ENCODE peak calls at places on chromosomes 16 and 17, in six cellular contexts. One of them, this sample, is unnamed.

GRCh38 chr17:78120971-78121800 is 7.4 kb downstream of the TMC6 start:
- DNase-seq in A549: no peak
- DNase-seq in K562: peak
- DNase-seq in SK-N-SH: no peak
- DNase-seq in HepG2: no peak
- DNase-seq in IMR-90: no peak
- DNase-seq in this sample: no peak

GRCh38 chr16:74896389-74897370 is 88.2 kb downstream of the WDR59 start:
- DNase-seq in IMR-90: peak
- DNase-seq in HepG2: no peak
- DNase-seq in K562: peak
- DNase-seq in SK-N-SH: no peak
- DNase-seq in A549: peak
- DNase-seq in this sample: no peak

GRCh38 chr17:72390675-72391501 is 270.1 kb downstream of the SOX9 start:
- DNase-seq in IMR-90: peak
- DNase-seq in A549: no peak
- DNase-seq in SK-N-SH: no peak
- DNase-seq in K562: no peak
- DNase-seq in HepG2: no peak
- DNase-seq in this sample: no peak

GRCh38 chr16:83901101-83901500 is 2.2 kb downstream of the MLYCD start:
- DNase-seq in SK-N-SH: no peak
- DNase-seq in HepG2: no peak
- DNase-seq in A549: no peak
- DNase-seq in IMR-90: no peak
- DNase-seq in K562: no peak
- DNase-seq in this sample: no peak

GRCh38 chr16:86517652-86518258 is 7.4 kb downstream of the FOXF1 start:
- DNase-seq in K562: peak
- DNase-seq in A549: peak
- DNase-seq in HepG2: peak
- DNase-seq in IMR-90: peak
- DNase-seq in SK-N-SH: peak
- DNase-seq in this sample: no peak

GRCh38 chr16:57703416-57704010 is 8.9 kb downstream of the DRC7 start:
- DNase-seq in A549: no peak
- DNase-seq in IMR-90: no peak
- DNase-seq in SK-N-SH: no peak
- DNase-seq in HepG2: no peak
- DNase-seq in K562: no peak
- DNase-seq in this sample: no peak

GRCh38 chr17:50946891-50947843 is 81.0 kb upstream of the TOB1 start:
- DNase-seq in K562: peak
- DNase-seq in HepG2: no peak
- DNase-seq in SK-N-SH: no peak
- DNase-seq in IMR-90: no peak
- DNase-seq in A549: no peak
- DNase-seq in this sample: no peak

GRCh38 chr16:4392382-4393242 is 21.0 kb downstream of the VASN start:
- DNase-seq in HepG2: no peak
- DNase-seq in IMR-90: peak
- DNase-seq in SK-N-SH: peak
- DNase-seq in A549: no peak
- DNase-seq in K562: no peak
- DNase-seq in this sample: no peak

GRCh38 chr17:68684860-68685493 is 83.8 kb upstream of the FAM20A start:
- DNase-seq in IMR-90: no peak
- DNase-seq in SK-N-SH: no peak
- DNase-seq in A549: no peak
- DNase-seq in K562: no peak
- DNase-seq in HepG2: no peak
- DNase-seq in this sample: no peak

GRCh38 chr16:55221836-55222235 is 102.2 kb upstream of the IRX6 start:
- DNase-seq in SK-N-SH: no peak
- DNase-seq in HepG2: no peak
- DNase-seq in K562: no peak
- DNase-seq in A549: no peak
- DNase-seq in IMR-90: no peak
- DNase-seq in this sample: no peak

GRCh38 chr16:25155553-25156460 is 44.3 kb downstream of the LCMT1 start:
- DNase-seq in A549: no peak
- DNase-seq in IMR-90: peak
- DNase-seq in K562: no peak
- DNase-seq in SK-N-SH: no peak
- DNase-seq in HepG2: no peak
- DNase-seq in this sample: no peak

GRCh38 chr17:42608692-42609181 is 437 bp downstream of the RETREG3 start:
- DNase-seq in SK-N-SH: no peak
- DNase-seq in A549: no peak
- DNase-seq in IMR-90: no peak
- DNase-seq in HepG2: no peak
- DNase-seq in K562: no peak
- DNase-seq in this sample: no peak

GRCh38 chr16:68005786-68006286 is 6.6 kb upstream of the DPEP2 start:
- DNase-seq in HepG2: no peak
- DNase-seq in K562: no peak
- DNase-seq in SK-N-SH: no peak
- DNase-seq in IMR-90: no peak
- DNase-seq in A549: no peak
- DNase-seq in this sample: no peak

GRCh38 chr17:11272191-11272590 is 31.2 kb downstream of the SHISA6 start:
- DNase-seq in IMR-90: no peak
- DNase-seq in K562: no peak
- DNase-seq in HepG2: no peak
- DNase-seq in A549: no peak
- DNase-seq in SK-N-SH: no peak
- DNase-seq in this sample: no peak

GRCh38 chr16:23999663-24000062 is 163.9 kb downstream of the PRKCB start:
- DNase-seq in IMR-90: no peak
- DNase-seq in HepG2: no peak
- DNase-seq in A549: no peak
- DNase-seq in SK-N-SH: no peak
- DNase-seq in K562: no peak
- DNase-seq in this sample: peak

GRCh38 chr16:48330133-48330846 is 54.9 kb downstream of the SIAH1 start:
- DNase-seq in A549: no peak
- DNase-seq in IMR-90: peak
- DNase-seq in HepG2: no peak
- DNase-seq in SK-N-SH: no peak
- DNase-seq in K562: no peak
- DNase-seq in this sample: no peak

GRCh38 chr16:12794486-12795399 is 8.9 kb downstream of the CPPED1 start:
- DNase-seq in A549: no peak
- DNase-seq in HepG2: no peak
- DNase-seq in SK-N-SH: no peak
- DNase-seq in IMR-90: no peak
- DNase-seq in K562: peak
- DNase-seq in this sample: no peak

GRCh38 chr17:50920041-50920410 is 53.9 kb upstream of the TOB1 start:
- DNase-seq in K562: no peak
- DNase-seq in A549: peak
- DNase-seq in HepG2: no peak
- DNase-seq in IMR-90: no peak
- DNase-seq in SK-N-SH: no peak
- DNase-seq in this sample: no peak

GRCh38 chr16:1034230-1035065 is 38.1 kb upstream of the SSTR5 start:
- DNase-seq in HepG2: no peak
- DNase-seq in A549: no peak
- DNase-seq in K562: no peak
- DNase-seq in SK-N-SH: no peak
- DNase-seq in IMR-90: no peak
- DNase-seq in this sample: no peak
- TF ChIP-seq SMC3 in HepG2: no peak
- TF ChIP-seq SMC3 in A549: no peak
- TF ChIP-seq SMC3 in K562: no peak
- TF ChIP-seq SMC3 in SK-N-SH: no peak
- TF ChIP-seq SMC3 in IMR-90: no peak
- TF ChIP-seq SMC3 in this sample: no peak

GRCh38 chr17:63126607-63127006 is 160.6 kb downstream of the TANC2 start:
- DNase-seq in IMR-90: peak
- DNase-seq in K562: no peak
- DNase-seq in A549: no peak
- DNase-seq in HepG2: no peak
- DNase-seq in SK-N-SH: no peak
- DNase-seq in this sample: no peak
- TF ChIP-seq SMC3 in IMR-90: no peak
- TF ChIP-seq SMC3 in K562: no peak
- TF ChIP-seq SMC3 in A549: no peak
- TF ChIP-seq SMC3 in HepG2: no peak
- TF ChIP-seq SMC3 in SK-N-SH: no peak
- TF ChIP-seq SMC3 in this sample: no peak

GRCh38 chr16:85128079-85128837 is 16.0 kb upstream of the CIBAR2 start:
- DNase-seq in A549: no peak
- DNase-seq in K562: no peak
- DNase-seq in HepG2: no peak
- DNase-seq in IMR-90: no peak
- DNase-seq in SK-N-SH: no peak
- DNase-seq in this sample: no peak

GRCh38 chr16:85125570-85126382 is 13.5 kb upstream of the CIBAR2 start:
- DNase-seq in HepG2: no peak
- DNase-seq in IMR-90: no peak
- DNase-seq in K562: no peak
- DNase-seq in SK-N-SH: no peak
- DNase-seq in A549: no peak
- DNase-seq in this sample: no peak

GRCh38 chr16:85124636-85125346 is 12.5 kb upstream of the CIBAR2 start:
- DNase-seq in K562: no peak
- DNase-seq in SK-N-SH: no peak
- DNase-seq in A549: no peak
- DNase-seq in IMR-90: no peak
- DNase-seq in HepG2: no peak
- DNase-seq in this sample: no peak

GRCh38 chr16:85126383-85126730 is 14.1 kb upstream of the CIBAR2 start:
- DNase-seq in IMR-90: no peak
- DNase-seq in HepG2: no peak
- DNase-seq in SK-N-SH: no peak
- DNase-seq in K562: no peak
- DNase-seq in A549: no peak
- DNase-seq in this sample: no peak

DNA sequence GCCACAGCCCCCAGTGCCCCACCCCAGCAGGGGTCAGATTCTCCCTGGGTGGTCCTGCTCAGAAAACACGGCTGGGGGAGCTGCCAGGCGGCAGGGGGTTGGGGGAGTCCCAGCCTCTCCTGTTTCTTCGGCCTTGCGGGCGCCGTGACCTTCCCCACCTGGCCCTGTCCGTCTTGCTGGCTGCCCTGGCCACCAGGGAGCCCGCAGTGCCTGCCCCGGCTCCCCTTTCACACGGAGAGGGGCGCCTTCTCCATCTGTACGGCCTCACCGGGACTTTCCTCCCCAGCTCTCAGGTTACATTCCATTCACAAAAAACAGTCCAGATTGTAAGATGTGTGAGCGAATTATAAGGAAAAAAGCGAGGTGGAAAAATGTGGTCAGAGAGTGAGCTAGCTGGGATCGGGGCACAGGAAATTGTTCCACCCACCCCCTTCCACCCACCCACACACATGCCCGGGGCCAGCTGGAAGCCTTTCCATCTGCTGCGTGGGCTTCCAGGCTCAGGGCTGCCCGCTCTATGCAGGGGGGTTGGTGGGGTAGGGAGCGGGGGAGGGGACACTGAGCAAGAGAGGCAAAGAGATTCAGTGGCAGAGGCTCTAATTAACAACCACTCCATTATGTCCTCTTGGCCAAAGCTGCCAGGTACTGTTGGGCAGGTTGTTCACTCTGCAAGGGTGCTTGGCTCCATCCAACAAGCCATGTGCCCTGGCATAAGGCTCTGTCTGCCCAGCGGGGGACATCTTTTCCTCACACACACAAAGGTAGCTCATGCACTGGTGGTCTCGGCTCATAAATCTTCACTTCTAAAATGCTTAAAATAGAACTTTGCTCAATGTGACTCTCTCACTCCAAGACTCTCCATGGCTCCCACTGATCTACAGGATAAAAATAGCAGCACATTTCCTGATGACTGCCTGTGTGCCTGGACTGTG is 14.7 kb upstream of the CIBAR2 start:
- DNase-seq in K562: peak
- DNase-seq in IMR-90: peak
- DNase-seq in A549: no peak
- DNase-seq in HepG2: no peak
- DNase-seq in SK-N-SH: peak
- DNase-seq in this sample: no peak
- TF ChIP-seq SMC3 in K562: no peak
- TF ChIP-seq SMC3 in IMR-90: no peak
- TF ChIP-seq SMC3 in A549: no peak
- TF ChIP-seq SMC3 in HepG2: no peak
- TF ChIP-seq SMC3 in SK-N-SH: no peak
- TF ChIP-seq SMC3 in this sample: no peak

GRCh38 chr17:43698678-43699437 is 37.1 kb upstream of the MEOX1 start:
- DNase-seq in K562: no peak
- DNase-seq in IMR-90: no peak
- DNase-seq in SK-N-SH: no peak
- DNase-seq in A549: no peak
- DNase-seq in HepG2: no peak
- DNase-seq in this sample: no peak

GRCh38 chr17:43694081-43694870 is 32.6 kb upstream of the MEOX1 start:
- DNase-seq in K562: peak
- DNase-seq in HepG2: peak
- DNase-seq in IMR-90: peak
- DNase-seq in SK-N-SH: peak
- DNase-seq in A549: peak
- DNase-seq in this sample: no peak

GRCh38 chr17:43696891-43697290 is 35.2 kb upstream of the MEOX1 start:
- DNase-seq in IMR-90: no peak
- DNase-seq in A549: no peak
- DNase-seq in HepG2: no peak
- DNase-seq in SK-N-SH: no peak
- DNase-seq in K562: no peak
- DNase-seq in this sample: no peak

GRCh38 chr17:43697937-43698336 is 36.2 kb upstream of the MEOX1 start:
- DNase-seq in K562: no peak
- DNase-seq in IMR-90: no peak
- DNase-seq in SK-N-SH: no peak
- DNase-seq in A549: no peak
- DNase-seq in HepG2: no peak
- DNase-seq in this sample: no peak

DNA sequence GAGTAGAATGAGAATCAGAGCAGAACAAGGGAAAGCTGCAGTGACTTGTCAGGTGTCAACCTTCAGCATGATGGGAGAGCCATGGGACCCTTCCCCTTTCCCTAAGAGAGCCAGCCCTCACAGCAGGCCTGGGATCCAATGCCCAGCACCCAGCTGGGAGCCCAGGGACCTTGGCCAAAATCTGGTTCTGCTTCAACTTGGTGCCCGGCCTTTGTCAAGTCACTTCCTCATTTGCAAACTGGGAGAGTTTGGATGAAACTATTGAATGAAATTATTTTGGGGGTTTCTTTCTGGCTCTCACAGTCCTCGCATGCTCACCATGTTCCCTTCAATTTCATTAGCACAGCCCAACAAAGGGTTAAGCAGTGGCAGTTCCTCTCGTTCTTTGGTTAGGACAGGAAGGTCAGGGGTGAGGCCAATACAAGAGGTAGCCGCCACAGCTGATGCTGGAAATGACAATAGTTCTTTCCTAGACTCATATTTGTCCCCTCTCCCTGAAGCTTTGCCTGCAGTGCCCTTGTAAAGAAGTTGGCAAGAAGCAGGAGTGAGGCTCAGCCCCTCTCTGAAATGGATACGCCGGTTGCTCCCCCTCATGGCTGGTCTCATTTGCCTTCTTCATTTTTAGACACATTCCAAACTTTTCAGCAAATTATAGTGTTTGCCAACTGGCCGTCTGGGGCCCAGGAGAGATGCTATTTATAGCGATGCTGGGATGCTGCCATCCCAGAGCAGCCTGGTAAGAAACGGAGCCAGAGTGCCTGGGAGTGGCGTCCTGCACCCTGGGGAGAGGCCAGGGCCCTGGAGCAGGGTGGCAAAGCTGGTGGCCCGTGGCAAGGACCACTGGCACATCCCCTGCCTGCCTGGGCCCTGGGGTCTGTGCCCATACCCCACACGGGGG is 34.5 kb upstream of the MEOX1 start:
- DNase-seq in IMR-90: peak
- DNase-seq in SK-N-SH: no peak
- DNase-seq in A549: no peak
- DNase-seq in K562: no peak
- DNase-seq in HepG2: no peak
- DNase-seq in this sample: no peak
- TF ChIP-seq SMC3 in IMR-90: no peak
- TF ChIP-seq SMC3 in SK-N-SH: no peak
- TF ChIP-seq SMC3 in A549: no peak
- TF ChIP-seq SMC3 in K562: no peak
- TF ChIP-seq SMC3 in HepG2: no peak
- TF ChIP-seq SMC3 in this sample: no peak

This sample was measured in GM12878.